ENCODE peak calls at places on chromosomes 7 and 10, in four cellular contexts. P, S, I and W are unnamed samples.

GRCh38 chr10:876442-876841 is 55.1 kb downstream of the LARP4B start:
- DNase-seq in P (no peak), S (no peak), I (no peak), W (no peak)

GRCh38 chr7:14850039-14850438 is 52.5 kb downstream of the DGKB start:
- DNase-seq in P (no peak), S (no peak), I (no peak), W (no peak)

GRCh38 chr7:127890726-127891125 is 140.5 kb downstream of the LRRC4 start:
- DNase-seq in P (peak; percentile 32), S (no peak), I (no peak), W (no peak)

GRCh38 chr7:99557940-99558305 is 519 bp upstream of the ZNF655 start:
- DNase-seq in P (peak; percentile 27), S (no peak), I (no peak), W (no peak)

GRCh38 chr7:22660293-22660692 is 66.7 kb upstream of the IL6 start:
- DNase-seq in P (no peak), S (no peak), I (no peak), W (no peak)

GRCh38 chr7:44087914-44088838 is 5.8 kb upstream of the POLM start:
- DNase-seq in P (peak; percentile 53), S (no peak), I (peak; percentile 84), W (peak; percentile 70)

GRCh38 chr10:84706875-84707274 is 378.5 kb downstream of the CCSER2 start:
- DNase-seq in P (no peak), S (no peak), I (no peak), W (no peak)

GRCh38 chr10:79105818-79106217 is 37.1 kb downstream of the ZMIZ1 start:
- DNase-seq in P (no peak), S (no peak), I (no peak), W (no peak)

GRCh38 chr7:152968003-152968402 is 208.5 kb downstream of the ACTR3B start:
- DNase-seq in P (no peak), S (no peak), I (no peak), W (no peak)

GRCh38 chr10:61898435-61898778 is 3.1 kb upstream of the ARID5B start:
- DNase-seq in P (peak; percentile 65), S (no peak), I (no peak), W (peak; percentile 45)

GRCh38 chr10:7426349-7426748 is 15.5 kb upstream of the SFMBT2 start:
- DNase-seq in P (no peak), S (no peak), I (no peak), W (no peak)

GRCh38 chr10:110556993-110557601 is 10.4 kb upstream of the SMC3 start:
- DNase-seq in P (peak; percentile 69), S (peak; percentile 68), I (no peak), W (peak; percentile 65)

GRCh38 chr10:57657164-57657765 is 610.4 kb downstream of the IPMK start:
- DNase-seq in P (peak; percentile 40), S (peak; percentile 64), I (peak; percentile 12), W (peak; percentile 24)

GRCh38 chr7:148395990-148396716 is 194.4 kb upstream of the C7orf33 start:
- DNase-seq in P (no peak), S (no peak), I (no peak), W (no peak)

GRCh38 chr7:11847336-11847735 is 15.3 kb upstream of the THSD7A start:
- DNase-seq in P (no peak), S (no peak), I (no peak), W (no peak)

GRCh38 chr10:49115796-49116508 is 630 bp upstream of the VSTM4 start:
- DNase-seq in P (no peak), S (no peak), I (no peak), W (no peak)

GRCh38 chr7:103148994-103149807 is at the start of gene NAPEPLD:
- DNase-seq in P (peak; percentile 84), S (peak; percentile 94), I (peak; percentile 89), W (peak; percentile 86)

GRCh38 chr7:11203688-11204087 is 230.0 kb downstream of the PHF14 start:
- DNase-seq in P (no peak), S (no peak), I (no peak), W (no peak)

GRCh38 chr7:6268023-6268908 is 4.2 kb downstream of the CYTH3 start:
- DNase-seq in P (no peak), S (no peak), I (no peak), W (no peak)

GRCh38 chr7:33895025-33895804 is 10.1 kb upstream of the BMPER start:
- DNase-seq in P (peak; percentile 77), S (peak; percentile 91), I (peak; percentile 85), W (peak; percentile 82)

GRCh38 chr7:50502001-50502684 is 52.0 kb upstream of the FIGNL1 start:
- DNase-seq in P (no peak), S (peak; percentile 90), I (peak; percentile 88), W (no peak)

GRCh38 chr7:691361-692045 is 35.0 kb upstream of the DNAAF5 start:
- DNase-seq in P (no peak), S (no peak), I (no peak), W (no peak)

GRCh38 chr7:75734586-75735047 is 4.1 kb downstream of the HIP1 start:
- DNase-seq in P (no peak), S (no peak), I (no peak), W (no peak)

GRCh38 chr10:110456046-110456445 is 41.7 kb upstream of the DUSP5 start:
- DNase-seq in P (no peak), S (no peak), I (no peak), W (no peak)